ENCODE peak calls at places on chromosomes 1 and 21, in eight cellular contexts. One of them, this sample, is unnamed. For H3K4me1, the result is how much of the 10 kb centered on the place peaks cover.

GRCh38 chr21:42786884-42787283 is 92.5 kb downstream of the WDR4 start:
- DNase-seq in CD8-positive, alpha-beta T cell: no peak
- DNase-seq in HCT116: no peak
- DNase-seq in mammary epithelial cell: no peak
- DNase-seq in breast epithelium: no peak
- DNase-seq in right lobe of liver: no peak
- DNase-seq in cardiac muscle cell: no peak
- DNase-seq in stomach: no peak
- DNase-seq in this sample: no peak

GRCh38 chr1:37034301-37035013 is at the start of gene GRIK3:
- DNase-seq in right lobe of liver: no peak
- DNase-seq in mammary epithelial cell: no peak
- DNase-seq in stomach: no peak
- DNase-seq in breast epithelium: no peak
- DNase-seq in HCT116: no peak
- DNase-seq in cardiac muscle cell: peak
- DNase-seq in CD8-positive, alpha-beta T cell: no peak
- DNase-seq in this sample: no peak

GRCh38 chr1:6822530-6823359 is 37.5 kb downstream of the CAMTA1 start:
- DNase-seq in right lobe of liver: no peak
- DNase-seq in stomach: peak
- DNase-seq in mammary epithelial cell: no peak
- DNase-seq in breast epithelium: no peak
- DNase-seq in cardiac muscle cell: peak
- DNase-seq in CD8-positive, alpha-beta T cell: no peak
- DNase-seq in HCT116: no peak
- DNase-seq in this sample: no peak

GRCh38 chr1:206497363-206497762 is 10.0 kb upstream of the RASSF5 start:
- DNase-seq in breast epithelium: no peak
- DNase-seq in CD8-positive, alpha-beta T cell: no peak
- DNase-seq in right lobe of liver: no peak
- DNase-seq in stomach: no peak
- DNase-seq in HCT116: no peak
- DNase-seq in mammary epithelial cell: no peak
- DNase-seq in cardiac muscle cell: no peak
- DNase-seq in this sample: no peak

GRCh38 chr1:36133484-36133883 is 8.5 kb upstream of the COL8A2 start:
- DNase-seq in cardiac muscle cell: no peak
- DNase-seq in breast epithelium: no peak
- DNase-seq in HCT116: no peak
- DNase-seq in right lobe of liver: no peak
- DNase-seq in stomach: peak
- DNase-seq in CD8-positive, alpha-beta T cell: no peak
- DNase-seq in mammary epithelial cell: peak
- DNase-seq in this sample: peak

GRCh38 chr1:54972436-54972835 is 8.0 kb upstream of the TMEM61 start:
- DNase-seq in right lobe of liver: no peak
- DNase-seq in cardiac muscle cell: no peak
- DNase-seq in mammary epithelial cell: no peak
- DNase-seq in CD8-positive, alpha-beta T cell: no peak
- DNase-seq in breast epithelium: no peak
- DNase-seq in HCT116: no peak
- DNase-seq in stomach: no peak
- DNase-seq in this sample: no peak

GRCh38 chr21:46557469-46557868 is 47.4 kb downstream of the S100B start:
- DNase-seq in HCT116: no peak
- DNase-seq in CD8-positive, alpha-beta T cell: no peak
- DNase-seq in right lobe of liver: no peak
- DNase-seq in cardiac muscle cell: no peak
- DNase-seq in stomach: peak
- DNase-seq in mammary epithelial cell: no peak
- DNase-seq in breast epithelium: no peak
- DNase-seq in this sample: no peak

GRCh38 chr21:43903451-43904091 is 38.5 kb downstream of the AGPAT3 start:
- DNase-seq in cardiac muscle cell: no peak
- DNase-seq in CD8-positive, alpha-beta T cell: no peak
- DNase-seq in right lobe of liver: peak
- DNase-seq in breast epithelium: peak
- DNase-seq in stomach: peak
- DNase-seq in HCT116: no peak
- DNase-seq in mammary epithelial cell: no peak
- DNase-seq in this sample: no peak

GRCh38 chr21:39155578-39155977 is 27.7 kb downstream of the PSMG1 start:
- DNase-seq in HCT116: no peak
- DNase-seq in right lobe of liver: no peak
- DNase-seq in breast epithelium: no peak
- DNase-seq in cardiac muscle cell: no peak
- DNase-seq in stomach: no peak
- DNase-seq in mammary epithelial cell: no peak
- DNase-seq in CD8-positive, alpha-beta T cell: no peak
- DNase-seq in this sample: no peak

GRCh38 chr1:59738152-59738551 is 76.6 kb upstream of the HOOK1 start:
- DNase-seq in CD8-positive, alpha-beta T cell: no peak
- DNase-seq in cardiac muscle cell: no peak
- DNase-seq in mammary epithelial cell: no peak
- DNase-seq in breast epithelium: no peak
- DNase-seq in HCT116: no peak
- DNase-seq in right lobe of liver: no peak
- DNase-seq in stomach: no peak
- DNase-seq in this sample: no peak

GRCh38 chr1:86156571-86157455 is at the start of gene COL24A1:
- DNase-seq in stomach: no peak
- DNase-seq in mammary epithelial cell: no peak
- DNase-seq in cardiac muscle cell: peak
- DNase-seq in CD8-positive, alpha-beta T cell: no peak
- DNase-seq in breast epithelium: peak
- DNase-seq in right lobe of liver: peak
- DNase-seq in HCT116: no peak
- DNase-seq in this sample: no peak

GRCh38 chr21:45854702-45855247 is 126.8 kb upstream of the COL6A1 start:
- DNase-seq in mammary epithelial cell: no peak
- DNase-seq in stomach: peak
- DNase-seq in right lobe of liver: no peak
- DNase-seq in HCT116: no peak
- DNase-seq in CD8-positive, alpha-beta T cell: no peak
- DNase-seq in cardiac muscle cell: peak
- DNase-seq in breast epithelium: no peak
- DNase-seq in this sample: no peak

GRCh38 chr1:218330043-218330623 is 15.0 kb upstream of the TGFB2 start:
- DNase-seq in right lobe of liver: no peak
- DNase-seq in cardiac muscle cell: peak
- DNase-seq in HCT116: peak
- DNase-seq in breast epithelium: no peak
- DNase-seq in stomach: no peak
- DNase-seq in mammary epithelial cell: peak
- DNase-seq in CD8-positive, alpha-beta T cell: no peak
- DNase-seq in this sample: no peak

GRCh38 chr1:48775817-48776399 is 783 bp downstream of the BEND5 start:
- DNase-seq in stomach: no peak
- DNase-seq in breast epithelium: no peak
- DNase-seq in mammary epithelial cell: no peak
- DNase-seq in CD8-positive, alpha-beta T cell: no peak
- DNase-seq in cardiac muscle cell: no peak
- DNase-seq in right lobe of liver: no peak
- DNase-seq in HCT116: no peak
- DNase-seq in this sample: no peak
- H3K4me3 ChIP-seq in stomach: peak
- H3K4me3 ChIP-seq in breast epithelium: peak
- H3K4me3 ChIP-seq in mammary epithelial cell: no peak
- H3K4me3 ChIP-seq in CD8-positive, alpha-beta T cell: peak
- H3K4me3 ChIP-seq in cardiac muscle cell: peak
- H3K4me3 ChIP-seq in right lobe of liver: peak
- H3K4me3 ChIP-seq in HCT116: no peak
- H3K4me3 ChIP-seq in this sample: peak

GRCh38 chr21:40173833-40174232 is 306.6 kb downstream of the PCP4 start:
- DNase-seq in cardiac muscle cell: no peak
- DNase-seq in CD8-positive, alpha-beta T cell: no peak
- DNase-seq in right lobe of liver: no peak
- DNase-seq in stomach: no peak
- DNase-seq in mammary epithelial cell: no peak
- DNase-seq in HCT116: no peak
- DNase-seq in breast epithelium: no peak
- DNase-seq in this sample: no peak
- TF ChIP-seq CTCF in cardiac muscle cell: no peak
- TF ChIP-seq CTCF in CD8-positive, alpha-beta T cell: no peak
- TF ChIP-seq CTCF in right lobe of liver: no peak
- TF ChIP-seq CTCF in stomach: no peak
- TF ChIP-seq CTCF in mammary epithelial cell: no peak
- TF ChIP-seq CTCF in HCT116: no peak
- TF ChIP-seq CTCF in breast epithelium: no peak
- TF ChIP-seq CTCF in this sample: no peak

GRCh38 chr1:234728740-234729139 is 118.8 kb upstream of the IRF2BP2 start:
- DNase-seq in mammary epithelial cell: no peak
- DNase-seq in CD8-positive, alpha-beta T cell: no peak
- DNase-seq in HCT116: no peak
- DNase-seq in breast epithelium: no peak
- DNase-seq in right lobe of liver: no peak
- DNase-seq in cardiac muscle cell: no peak
- DNase-seq in stomach: no peak
- DNase-seq in this sample: no peak
- H3K4me1 ChIP-seq in mammary epithelial cell: half or more
- H3K4me1 ChIP-seq in CD8-positive, alpha-beta T cell: half or more
- H3K4me1 ChIP-seq in HCT116: under half
- H3K4me1 ChIP-seq in breast epithelium: under half
- H3K4me1 ChIP-seq in right lobe of liver: under half
- H3K4me1 ChIP-seq in cardiac muscle cell: under half
- H3K4me1 ChIP-seq in stomach: under half
- H3K4me1 ChIP-seq in this sample: under half

GRCh38 chr1:205445653-205445955 is 10.2 kb downstream of the BLACAT1 start:
- DNase-seq in right lobe of liver: no peak
- DNase-seq in cardiac muscle cell: no peak
- DNase-seq in mammary epithelial cell: no peak
- DNase-seq in stomach: no peak
- DNase-seq in HCT116: no peak
- DNase-seq in breast epithelium: no peak
- DNase-seq in CD8-positive, alpha-beta T cell: no peak
- DNase-seq in this sample: no peak
- H3K4me3 ChIP-seq in right lobe of liver: no peak
- H3K4me3 ChIP-seq in cardiac muscle cell: no peak
- H3K4me3 ChIP-seq in mammary epithelial cell: no peak
- H3K4me3 ChIP-seq in stomach: no peak
- H3K4me3 ChIP-seq in HCT116: no peak
- H3K4me3 ChIP-seq in breast epithelium: no peak
- H3K4me3 ChIP-seq in CD8-positive, alpha-beta T cell: no peak
- H3K4me3 ChIP-seq in this sample: no peak

DNA sequence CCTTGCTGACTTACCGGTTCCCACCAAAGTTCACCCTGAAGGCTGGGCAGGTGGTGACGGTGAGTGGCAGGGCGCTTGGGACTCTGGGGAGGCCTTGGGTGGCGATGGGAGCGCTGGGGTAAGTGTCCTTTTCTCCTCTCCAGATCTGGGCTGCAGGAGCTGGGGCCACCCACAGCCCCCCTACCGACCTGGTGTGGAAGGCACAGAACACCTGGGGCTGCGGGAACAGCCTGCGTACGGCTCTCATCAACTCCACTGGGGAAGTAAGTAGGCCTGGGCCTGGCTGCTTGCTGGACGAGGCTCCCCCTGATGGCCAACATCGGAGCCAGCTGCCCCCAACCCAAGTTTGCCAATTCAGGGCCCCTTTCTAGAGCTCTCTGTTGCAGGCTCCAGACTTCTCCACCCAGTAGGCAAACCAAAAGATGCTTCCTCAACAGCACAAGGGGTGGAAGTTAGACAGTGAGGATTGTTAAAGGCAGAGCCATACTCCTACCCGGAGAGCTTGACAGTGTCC is 16.4 kb upstream of the SEMA4A start:
- DNase-seq in HCT116: no peak
- DNase-seq in right lobe of liver: no peak
- DNase-seq in CD8-positive, alpha-beta T cell: no peak
- DNase-seq in mammary epithelial cell: no peak
- DNase-seq in breast epithelium: no peak
- DNase-seq in stomach: no peak
- DNase-seq in cardiac muscle cell: no peak
- DNase-seq in this sample: no peak
- TF ChIP-seq CTCF in HCT116: no peak
- TF ChIP-seq CTCF in right lobe of liver: no peak
- TF ChIP-seq CTCF in CD8-positive, alpha-beta T cell: no peak
- TF ChIP-seq CTCF in mammary epithelial cell: no peak
- TF ChIP-seq CTCF in breast epithelium: no peak
- TF ChIP-seq CTCF in stomach: no peak
- TF ChIP-seq CTCF in cardiac muscle cell: peak
- TF ChIP-seq CTCF in this sample: no peak

GRCh38 chr1:16174261-16174871 is 18.5 kb upstream of the EPHA2 start:
- DNase-seq in HCT116: no peak
- DNase-seq in mammary epithelial cell: no peak
- DNase-seq in right lobe of liver: no peak
- DNase-seq in breast epithelium: no peak
- DNase-seq in stomach: no peak
- DNase-seq in cardiac muscle cell: no peak
- DNase-seq in CD8-positive, alpha-beta T cell: no peak
- DNase-seq in this sample: no peak
- H3K4me1 ChIP-seq in HCT116: half or more
- H3K4me1 ChIP-seq in mammary epithelial cell: half or more
- H3K4me1 ChIP-seq in right lobe of liver: under half
- H3K4me1 ChIP-seq in breast epithelium: under half
- H3K4me1 ChIP-seq in stomach: half or more
- H3K4me1 ChIP-seq in cardiac muscle cell: under half
- H3K4me1 ChIP-seq in CD8-positive, alpha-beta T cell: under half
- H3K4me1 ChIP-seq in this sample: under half